ENCODE peak calls at places on chromosome 6, in eight cellular contexts. One of them, this sample, is unnamed.

GRCh38 chr6:7914991-7915789 is 4.6 kb upstream of the TXNDC5 start:
- DNase-seq in HepG2: no peak
- DNase-seq in stomach: no peak
- DNase-seq in H1: no peak
- DNase-seq in transverse colon: no peak
- DNase-seq in suprapubic skin: peak; percentile 90
- DNase-seq in sigmoid colon: peak; percentile 76
- DNase-seq in tibial nerve: no peak
- DNase-seq in this sample: no peak

GRCh38 chr6:163201855-163202254 is 212.7 kb upstream of the QKI start:
- DNase-seq in HepG2: no peak
- DNase-seq in stomach: no peak
- DNase-seq in H1: no peak
- DNase-seq in transverse colon: no peak
- DNase-seq in suprapubic skin: no peak
- DNase-seq in sigmoid colon: no peak
- DNase-seq in tibial nerve: no peak
- DNase-seq in this sample: no peak

GRCh38 chr6:125789576-125790402 is 971 bp upstream of the NCOA7 start:
- DNase-seq in HepG2: peak; percentile 54
- DNase-seq in stomach: peak; percentile 41
- DNase-seq in H1: peak; percentile 79
- DNase-seq in transverse colon: peak; percentile 58
- DNase-seq in suprapubic skin: peak; percentile 74
- DNase-seq in sigmoid colon: peak; percentile 89
- DNase-seq in tibial nerve: peak; percentile 55
- DNase-seq in this sample: peak; percentile 65

GRCh38 chr6:111361648-111362047 is 121.4 kb downstream of the REV3L start:
- DNase-seq in HepG2: peak; percentile 39
- DNase-seq in stomach: no peak
- DNase-seq in H1: no peak
- DNase-seq in transverse colon: peak; percentile 23
- DNase-seq in suprapubic skin: no peak
- DNase-seq in sigmoid colon: no peak
- DNase-seq in tibial nerve: peak; percentile 51
- DNase-seq in this sample: no peak

GRCh38 chr6:10837997-10838793 is at the start of gene MAK:
- DNase-seq in HepG2: peak; percentile 90
- DNase-seq in stomach: peak; percentile 88
- DNase-seq in H1: peak; percentile 93
- DNase-seq in transverse colon: peak; percentile 88
- DNase-seq in suprapubic skin: peak; percentile 86
- DNase-seq in sigmoid colon: peak; percentile 83
- DNase-seq in tibial nerve: peak; percentile 64
- DNase-seq in this sample: peak; percentile 88

GRCh38 chr6:25070547-25071366 is 135.0 kb upstream of the RIPOR2 start:
- DNase-seq in HepG2: peak; percentile 68
- DNase-seq in stomach: peak; percentile 89
- DNase-seq in H1: peak; percentile 84
- DNase-seq in transverse colon: peak; percentile 84
- DNase-seq in suprapubic skin: peak; percentile 86
- DNase-seq in sigmoid colon: peak; percentile 88
- DNase-seq in tibial nerve: peak; percentile 90
- DNase-seq in this sample: peak; percentile 79

GRCh38 chr6:9140861-9141534 is 705.7 kb upstream of the SLC35B3 start:
- DNase-seq in HepG2: no peak
- DNase-seq in stomach: no peak
- DNase-seq in H1: no peak
- DNase-seq in transverse colon: no peak
- DNase-seq in suprapubic skin: no peak
- DNase-seq in sigmoid colon: no peak
- DNase-seq in tibial nerve: no peak
- DNase-seq in this sample: no peak

GRCh38 chr6:108477034-108477433 is 83.7 kb upstream of the FOXO3 start:
- DNase-seq in HepG2: no peak
- DNase-seq in stomach: no peak
- DNase-seq in H1: no peak
- DNase-seq in transverse colon: no peak
- DNase-seq in suprapubic skin: no peak
- DNase-seq in sigmoid colon: no peak
- DNase-seq in tibial nerve: no peak
- DNase-seq in this sample: no peak

GRCh38 chr6:166940643-166941068 is 15.7 kb downstream of the RNASET2 start:
- DNase-seq in HepG2: no peak
- DNase-seq in stomach: no peak
- DNase-seq in H1: no peak
- DNase-seq in transverse colon: no peak
- DNase-seq in suprapubic skin: no peak
- DNase-seq in sigmoid colon: no peak
- DNase-seq in tibial nerve: no peak
- DNase-seq in this sample: no peak

GRCh38 chr6:30870546-30870945 is 13.8 kb upstream of the DDR1 start:
- DNase-seq in HepG2: no peak
- DNase-seq in stomach: no peak
- DNase-seq in H1: no peak
- DNase-seq in transverse colon: no peak
- DNase-seq in suprapubic skin: no peak
- DNase-seq in sigmoid colon: no peak
- DNase-seq in tibial nerve: no peak
- DNase-seq in this sample: no peak

GRCh38 chr6:44539701-44540100 is 152.2 kb downstream of the CDC5L start:
- DNase-seq in HepG2: no peak
- DNase-seq in stomach: no peak
- DNase-seq in H1: peak; percentile 1
- DNase-seq in transverse colon: no peak
- DNase-seq in suprapubic skin: no peak
- DNase-seq in sigmoid colon: no peak
- DNase-seq in tibial nerve: no peak
- DNase-seq in this sample: no peak

GRCh38 chr6:157433678-157434081 is 52.7 kb downstream of the ZDHHC14 start:
- DNase-seq in HepG2: no peak
- DNase-seq in stomach: no peak
- DNase-seq in H1: no peak
- DNase-seq in transverse colon: no peak
- DNase-seq in suprapubic skin: no peak
- DNase-seq in sigmoid colon: no peak
- DNase-seq in tibial nerve: no peak
- DNase-seq in this sample: no peak

GRCh38 chr6:78995946-78996345 is 82.1 kb downstream of the PHIP start:
- DNase-seq in HepG2: no peak
- DNase-seq in stomach: no peak
- DNase-seq in H1: no peak
- DNase-seq in transverse colon: no peak
- DNase-seq in suprapubic skin: no peak
- DNase-seq in sigmoid colon: no peak
- DNase-seq in tibial nerve: no peak
- DNase-seq in this sample: no peak

GRCh38 chr6:79649016-79649415 is 17.9 kb downstream of the SH3BGRL2 start:
- DNase-seq in HepG2: no peak
- DNase-seq in stomach: no peak
- DNase-seq in H1: no peak
- DNase-seq in transverse colon: no peak
- DNase-seq in suprapubic skin: no peak
- DNase-seq in sigmoid colon: no peak
- DNase-seq in tibial nerve: no peak
- DNase-seq in this sample: no peak

GRCh38 chr6:139008117-139008516 is 20.1 kb upstream of the REPS1 start:
- DNase-seq in HepG2: no peak
- DNase-seq in stomach: no peak
- DNase-seq in H1: no peak
- DNase-seq in transverse colon: no peak
- DNase-seq in suprapubic skin: no peak
- DNase-seq in sigmoid colon: no peak
- DNase-seq in tibial nerve: no peak
- DNase-seq in this sample: no peak

GRCh38 chr6:18406955-18407738 is 20.0 kb downstream of the RNF144B start:
- DNase-seq in HepG2: no peak
- DNase-seq in stomach: no peak
- DNase-seq in H1: no peak
- DNase-seq in transverse colon: no peak
- DNase-seq in suprapubic skin: no peak
- DNase-seq in sigmoid colon: no peak
- DNase-seq in tibial nerve: no peak
- DNase-seq in this sample: no peak

GRCh38 chr6:112325449-112325848 is 21.7 kb upstream of the RFPL4B start:
- DNase-seq in HepG2: no peak
- DNase-seq in stomach: no peak
- DNase-seq in H1: no peak
- DNase-seq in transverse colon: no peak
- DNase-seq in suprapubic skin: no peak
- DNase-seq in sigmoid colon: no peak
- DNase-seq in tibial nerve: peak; percentile 27
- DNase-seq in this sample: no peak

GRCh38 chr6:31639449-31639861 is 13.0 kb downstream of the BAG6 start:
- DNase-seq in HepG2: no peak
- DNase-seq in stomach: no peak
- DNase-seq in H1: no peak
- DNase-seq in transverse colon: no peak
- DNase-seq in suprapubic skin: no peak
- DNase-seq in sigmoid colon: no peak
- DNase-seq in tibial nerve: no peak
- DNase-seq in this sample: no peak

GRCh38 chr6:44297063-44298038 is 15.8 kb downstream of the AARS2 start:
- DNase-seq in HepG2: no peak
- DNase-seq in stomach: peak; percentile 39
- DNase-seq in H1: peak; percentile 87
- DNase-seq in transverse colon: peak; percentile 25
- DNase-seq in suprapubic skin: no peak
- DNase-seq in sigmoid colon: no peak
- DNase-seq in tibial nerve: no peak
- DNase-seq in this sample: peak; percentile 52

GRCh38 chr6:74609857-74610256 is 596.0 kb downstream of the COL12A1 start:
- DNase-seq in HepG2: no peak
- DNase-seq in stomach: no peak
- DNase-seq in H1: no peak
- DNase-seq in transverse colon: no peak
- DNase-seq in suprapubic skin: no peak
- DNase-seq in sigmoid colon: no peak
- DNase-seq in tibial nerve: no peak
- DNase-seq in this sample: no peak

GRCh38 chr6:143802833-143803565 is 40.1 kb upstream of the LTV1 start:
- DNase-seq in HepG2: no peak
- DNase-seq in stomach: no peak
- DNase-seq in H1: no peak
- DNase-seq in transverse colon: no peak
- DNase-seq in suprapubic skin: no peak
- DNase-seq in sigmoid colon: no peak
- DNase-seq in tibial nerve: no peak
- DNase-seq in this sample: no peak

GRCh38 chr6:134984821-134985220 is 34.9 kb upstream of the ALDH8A1 start:
- DNase-seq in HepG2: no peak
- DNase-seq in stomach: no peak
- DNase-seq in H1: no peak
- DNase-seq in transverse colon: no peak
- DNase-seq in suprapubic skin: no peak
- DNase-seq in sigmoid colon: no peak
- DNase-seq in tibial nerve: no peak
- DNase-seq in this sample: no peak

GRCh38 chr6:37320649-37321048 is 33.1 kb upstream of the RNF8 start:
- DNase-seq in HepG2: no peak
- DNase-seq in stomach: no peak
- DNase-seq in H1: no peak
- DNase-seq in transverse colon: no peak
- DNase-seq in suprapubic skin: no peak
- DNase-seq in sigmoid colon: no peak
- DNase-seq in tibial nerve: no peak
- DNase-seq in this sample: no peak

GRCh38 chr6:14917101-14917500 is 328.8 kb upstream of the JARID2 start:
- DNase-seq in HepG2: no peak
- DNase-seq in stomach: no peak
- DNase-seq in H1: no peak
- DNase-seq in transverse colon: no peak
- DNase-seq in suprapubic skin: no peak
- DNase-seq in sigmoid colon: no peak
- DNase-seq in tibial nerve: no peak
- DNase-seq in this sample: no peak

GRCh38 chr6:84119277-84119676 is 85.7 kb downstream of the MRAP2 start:
- DNase-seq in HepG2: no peak
- DNase-seq in stomach: no peak
- DNase-seq in H1: no peak
- DNase-seq in transverse colon: no peak
- DNase-seq in suprapubic skin: no peak
- DNase-seq in sigmoid colon: no peak
- DNase-seq in tibial nerve: no peak
- DNase-seq in this sample: no peak

GRCh38 chr6:142644866-142645265 is 300.1 kb downstream of the HIVEP2 start:
- DNase-seq in HepG2: no peak
- DNase-seq in stomach: no peak
- DNase-seq in H1: no peak
- DNase-seq in transverse colon: no peak
- DNase-seq in suprapubic skin: no peak
- DNase-seq in sigmoid colon: no peak
- DNase-seq in tibial nerve: no peak
- DNase-seq in this sample: no peak
- TF ChIP-seq POLR2A in HepG2: no peak
- TF ChIP-seq POLR2A in stomach: no peak
- TF ChIP-seq POLR2A in H1: no peak
- TF ChIP-seq POLR2A in transverse colon: no peak
- TF ChIP-seq POLR2A in suprapubic skin: no peak
- TF ChIP-seq POLR2A in sigmoid colon: no peak
- TF ChIP-seq POLR2A in tibial nerve: no peak
- TF ChIP-seq POLR2A in this sample: no peak

DNA sequence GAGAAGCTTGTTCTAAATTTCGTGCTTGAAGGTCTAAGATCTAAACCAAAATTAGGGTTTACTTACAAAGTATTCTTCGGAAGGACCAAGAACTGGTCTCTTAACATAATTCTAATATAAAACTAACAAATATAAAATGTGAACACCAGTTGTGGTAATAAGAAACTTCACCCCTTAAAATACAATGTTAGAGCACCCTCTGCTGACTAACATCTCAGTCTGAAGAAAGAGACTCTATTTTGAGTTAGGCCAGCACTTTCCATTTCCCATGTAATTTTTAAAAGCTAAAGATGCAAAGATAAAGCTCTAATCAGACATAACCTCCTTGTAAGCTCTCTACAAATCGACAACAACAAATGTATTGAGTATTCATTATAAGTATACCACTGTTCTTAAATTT is 24.6 kb downstream of the ATG5 start:
- DNase-seq in HepG2: peak; percentile 14
- DNase-seq in stomach: no peak
- DNase-seq in H1: no peak
- DNase-seq in transverse colon: no peak
- DNase-seq in suprapubic skin: no peak
- DNase-seq in sigmoid colon: no peak
- DNase-seq in tibial nerve: peak; percentile 10
- DNase-seq in this sample: no peak
- TF ChIP-seq CTCF in HepG2: peak; percentile 63
- TF ChIP-seq CTCF in stomach: peak; percentile 25
- TF ChIP-seq CTCF in H1: no peak
- TF ChIP-seq CTCF in transverse colon: peak; percentile 50
- TF ChIP-seq CTCF in suprapubic skin: peak; percentile 26
- TF ChIP-seq CTCF in sigmoid colon: peak; percentile 33
- TF ChIP-seq CTCF in tibial nerve: peak; percentile 35
- TF ChIP-seq CTCF in this sample: peak; percentile 28

GRCh38 chr6:85346196-85346595 is 103.7 kb upstream of the NT5E start:
- DNase-seq in HepG2: no peak
- DNase-seq in stomach: no peak
- DNase-seq in H1: no peak
- DNase-seq in transverse colon: no peak
- DNase-seq in suprapubic skin: no peak
- DNase-seq in sigmoid colon: no peak
- DNase-seq in tibial nerve: no peak
- DNase-seq in this sample: no peak
- TF ChIP-seq EP300 in HepG2: no peak
- TF ChIP-seq EP300 in stomach: no peak
- TF ChIP-seq EP300 in H1: no peak
- TF ChIP-seq EP300 in transverse colon: no peak
- TF ChIP-seq EP300 in suprapubic skin: no peak
- TF ChIP-seq EP300 in sigmoid colon: no peak
- TF ChIP-seq EP300 in tibial nerve: no peak
- TF ChIP-seq EP300 in this sample: no peak

GRCh38 chr6:26285143-26286134 is 79.6 kb upstream of the BTN3A2 start:
- DNase-seq in HepG2: peak; percentile 93
- DNase-seq in stomach: peak; percentile 96
- DNase-seq in H1: peak; percentile 94
- DNase-seq in transverse colon: peak; percentile 99
- DNase-seq in suprapubic skin: peak; percentile 98
- DNase-seq in sigmoid colon: peak; percentile 99
- DNase-seq in tibial nerve: peak; percentile 100
- DNase-seq in this sample: peak; percentile 96
- TF ChIP-seq POLR2A in HepG2: peak; percentile 92
- TF ChIP-seq POLR2A in stomach: peak; percentile 56
- TF ChIP-seq POLR2A in H1: peak; percentile 100
- TF ChIP-seq POLR2A in transverse colon: peak; percentile 98
- TF ChIP-seq POLR2A in suprapubic skin: peak; percentile 51
- TF ChIP-seq POLR2A in sigmoid colon: peak; percentile 82
- TF ChIP-seq POLR2A in tibial nerve: no peak
- TF ChIP-seq POLR2A in this sample: peak; percentile 88

This sample was measured in ovary.